ENCODE peak calls at places on chromosomes 6 and 20, in six cellular contexts. One of them, this sample, is unnamed.
A peak's percentile ranks its signal among the peaks of the same experiment; 100 is the strongest.

GRCh38 chr6:138576303-138576702 is 77.0 kb upstream of the NHSL1 start:
- DNase-seq in OCI-LY7: no peak
- DNase-seq in PC-3: no peak
- DNase-seq in neural progenitor cell: peak; percentile 49
- DNase-seq in HCT116: no peak
- DNase-seq in MM.1S: no peak
- DNase-seq in this sample: no peak

GRCh38 chr6:117502580-117502979 is 20.1 kb downstream of the DCBLD1 start:
- DNase-seq in PC-3: no peak
- DNase-seq in OCI-LY7: no peak
- DNase-seq in HCT116: no peak
- DNase-seq in neural progenitor cell: no peak
- DNase-seq in MM.1S: no peak
- DNase-seq in this sample: no peak

GRCh38 chr6:104325341-104326172 is 534.2 kb downstream of the HACE1 start:
- DNase-seq in HCT116: peak; percentile 22
- DNase-seq in neural progenitor cell: peak; percentile 24
- DNase-seq in OCI-LY7: peak; percentile 10
- DNase-seq in MM.1S: peak; percentile 35
- DNase-seq in PC-3: peak; percentile 76
- DNase-seq in this sample: peak; percentile 51

GRCh38 chr20:22966787-22967464 is 68.2 kb upstream of the SSTR4 start:
- DNase-seq in HCT116: no peak
- DNase-seq in MM.1S: no peak
- DNase-seq in neural progenitor cell: no peak
- DNase-seq in OCI-LY7: no peak
- DNase-seq in PC-3: no peak
- DNase-seq in this sample: no peak

GRCh38 chr20:3621111-3621510 is 42.1 kb downstream of the GFRA4 start:
- DNase-seq in MM.1S: no peak
- DNase-seq in neural progenitor cell: peak; percentile 57
- DNase-seq in PC-3: no peak
- DNase-seq in OCI-LY7: peak; percentile 12
- DNase-seq in HCT116: no peak
- DNase-seq in this sample: no peak

GRCh38 chr20:24289737-24290481 is 179.5 kb upstream of the SYNDIG1 start:
- DNase-seq in HCT116: no peak
- DNase-seq in neural progenitor cell: no peak
- DNase-seq in OCI-LY7: no peak
- DNase-seq in PC-3: no peak
- DNase-seq in MM.1S: no peak
- DNase-seq in this sample: no peak

GRCh38 chr20:35461620-35462019 is 6.2 kb downstream of the CEP250 start:
- DNase-seq in OCI-LY7: no peak
- DNase-seq in HCT116: no peak
- DNase-seq in PC-3: no peak
- DNase-seq in neural progenitor cell: no peak
- DNase-seq in MM.1S: no peak
- DNase-seq in this sample: no peak

GRCh38 chr20:2652724-2653510 is 485 bp downstream of the NOP56 start:
- DNase-seq in neural progenitor cell: peak; percentile 36
- DNase-seq in HCT116: no peak
- DNase-seq in MM.1S: peak; percentile 36
- DNase-seq in OCI-LY7: peak; percentile 88
- DNase-seq in PC-3: no peak
- DNase-seq in this sample: peak; percentile 32

GRCh38 chr6:105844275-105844848 is 241.8 kb upstream of the PRDM1 start:
- DNase-seq in neural progenitor cell: no peak
- DNase-seq in OCI-LY7: no peak
- DNase-seq in MM.1S: no peak
- DNase-seq in PC-3: no peak
- DNase-seq in HCT116: no peak
- DNase-seq in this sample: no peak

GRCh38 chr20:47456952-47457724 is 44.5 kb upstream of the NCOA3 start:
- DNase-seq in PC-3: peak; percentile 87
- DNase-seq in HCT116: no peak
- DNase-seq in OCI-LY7: no peak
- DNase-seq in MM.1S: no peak
- DNase-seq in neural progenitor cell: no peak
- DNase-seq in this sample: no peak

GRCh38 chr6:125273965-125274364 is 27.8 kb downstream of the HDDC2 start:
- DNase-seq in OCI-LY7: no peak
- DNase-seq in HCT116: peak; percentile 10
- DNase-seq in MM.1S: no peak
- DNase-seq in neural progenitor cell: no peak
- DNase-seq in PC-3: peak; percentile 94
- DNase-seq in this sample: no peak

GRCh38 chr20:40276291-40276690 is 412.7 kb downstream of the MAFB start:
- DNase-seq in MM.1S: no peak
- DNase-seq in OCI-LY7: no peak
- DNase-seq in neural progenitor cell: peak; percentile 67
- DNase-seq in PC-3: no peak
- DNase-seq in HCT116: no peak
- DNase-seq in this sample: no peak

GRCh38 chr20:22248052-22248667 is 336.2 kb downstream of the FOXA2 start:
- DNase-seq in PC-3: peak; percentile 43
- DNase-seq in HCT116: no peak
- DNase-seq in neural progenitor cell: peak; percentile 65
- DNase-seq in OCI-LY7: peak; percentile 16
- DNase-seq in MM.1S: no peak
- DNase-seq in this sample: peak; percentile 36

GRCh38 chr6:98875375-98875774 is 41.0 kb downstream of the POU3F2 start:
- DNase-seq in PC-3: no peak
- DNase-seq in HCT116: no peak
- DNase-seq in OCI-LY7: no peak
- DNase-seq in neural progenitor cell: no peak
- DNase-seq in MM.1S: no peak
- DNase-seq in this sample: no peak

GRCh38 chr6:112330071-112330876 is 16.9 kb upstream of the RFPL4B start:
- DNase-seq in PC-3: peak; percentile 41
- DNase-seq in HCT116: no peak
- DNase-seq in MM.1S: no peak
- DNase-seq in neural progenitor cell: no peak
- DNase-seq in OCI-LY7: no peak
- DNase-seq in this sample: no peak

GRCh38 chr6:15539722-15540270 is 123.0 kb downstream of the DTNBP1 start:
- DNase-seq in neural progenitor cell: no peak
- DNase-seq in MM.1S: no peak
- DNase-seq in OCI-LY7: no peak
- DNase-seq in PC-3: no peak
- DNase-seq in HCT116: no peak
- DNase-seq in this sample: no peak

GRCh38 chr20:15257071-15257470 is 919.7 kb upstream of the FLRT3 start:
- DNase-seq in neural progenitor cell: no peak
- DNase-seq in PC-3: no peak
- DNase-seq in OCI-LY7: no peak
- DNase-seq in HCT116: no peak
- DNase-seq in MM.1S: no peak
- DNase-seq in this sample: no peak

GRCh38 chr20:32560989-32561830 is 23.9 kb downstream of the NOL4L start:
- DNase-seq in PC-3: no peak
- DNase-seq in neural progenitor cell: peak; percentile 83
- DNase-seq in OCI-LY7: no peak
- DNase-seq in HCT116: no peak
- DNase-seq in MM.1S: no peak
- DNase-seq in this sample: peak; percentile 62

GRCh38 chr6:41021832-41022231 is 17.2 kb downstream of the UNC5CL start:
- DNase-seq in HCT116: no peak
- DNase-seq in MM.1S: no peak
- DNase-seq in PC-3: peak; percentile 52
- DNase-seq in OCI-LY7: no peak
- DNase-seq in neural progenitor cell: peak; percentile 24
- DNase-seq in this sample: peak; percentile 51

GRCh38 chr6:147246853-147247635 is 42.8 kb downstream of the STXBP5 start:
- DNase-seq in MM.1S: no peak
- DNase-seq in OCI-LY7: no peak
- DNase-seq in neural progenitor cell: no peak
- DNase-seq in PC-3: no peak
- DNase-seq in HCT116: no peak
- DNase-seq in this sample: no peak

GRCh38 chr20:17949899-17950298 is 18.7 kb downstream of the SNX5 start:
- DNase-seq in PC-3: no peak
- DNase-seq in neural progenitor cell: no peak
- DNase-seq in MM.1S: no peak
- DNase-seq in OCI-LY7: no peak
- DNase-seq in HCT116: no peak
- DNase-seq in this sample: no peak
- H3K36me3 ChIP-seq in PC-3: peaks cover 98% of the 10 kb centered on the region
- H3K36me3 ChIP-seq in neural progenitor cell: peaks cover 64% of the 10 kb centered on the region
- H3K36me3 ChIP-seq in MM.1S: peaks cover 66% of the 10 kb centered on the region
- H3K36me3 ChIP-seq in OCI-LY7: peaks cover 100% of the 10 kb centered on the region
- H3K36me3 ChIP-seq in HCT116: peaks cover 98% of the 10 kb centered on the region
- H3K36me3 ChIP-seq in this sample: peaks cover 3% of the 10 kb centered on the region

GRCh38 chr6:42166444-42167141 is 6.6 kb upstream of the GUCA1A start:
- DNase-seq in HCT116: peak; percentile 63
- DNase-seq in PC-3: peak; percentile 94
- DNase-seq in MM.1S: peak; percentile 59
- DNase-seq in OCI-LY7: peak; percentile 77
- DNase-seq in neural progenitor cell: peak; percentile 87
- DNase-seq in this sample: peak; percentile 85
- H2AFZ ChIP-seq in HCT116: peak overlapping the region; percentile 89
- H2AFZ ChIP-seq in PC-3: peak overlapping the region; percentile 63
- H2AFZ ChIP-seq in MM.1S: peak overlapping the region; percentile 62
- H2AFZ ChIP-seq in OCI-LY7: no peak overlapping the region
- H2AFZ ChIP-seq in neural progenitor cell: peak overlapping the region; percentile 95
- H2AFZ ChIP-seq in this sample: peak overlapping the region; percentile 39

DNA sequence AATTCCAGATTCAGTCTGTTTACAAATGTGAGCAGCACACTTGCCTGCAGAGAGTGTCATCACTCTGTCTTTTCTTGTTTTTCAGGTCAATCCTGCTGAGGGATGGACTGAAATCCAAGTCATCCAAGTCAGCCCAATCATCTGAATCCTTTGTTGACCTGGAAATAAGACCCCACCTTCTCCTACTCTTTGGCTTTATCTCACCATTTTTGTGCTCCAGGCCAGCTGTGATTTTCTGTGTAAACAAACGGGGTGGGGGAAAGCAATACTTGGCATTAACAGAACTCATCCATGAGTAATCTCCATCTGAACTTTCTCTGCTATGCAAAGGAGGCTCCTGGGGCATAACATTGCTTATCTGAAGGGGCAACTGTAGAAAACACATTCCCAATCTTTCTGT is 16.9 kb upstream of the GSTA4 start:
- DNase-seq in neural progenitor cell: no peak
- DNase-seq in OCI-LY7: no peak
- DNase-seq in MM.1S: no peak
- DNase-seq in HCT116: no peak
- DNase-seq in PC-3: peak; percentile 87
- DNase-seq in this sample: no peak
- TF ChIP-seq EZH2phosphoT487 in neural progenitor cell: no peak
- TF ChIP-seq EZH2phosphoT487 in OCI-LY7: no peak
- TF ChIP-seq EZH2phosphoT487 in MM.1S: no peak
- TF ChIP-seq EZH2phosphoT487 in HCT116: no peak
- TF ChIP-seq EZH2phosphoT487 in PC-3: no peak
- TF ChIP-seq EZH2phosphoT487 in this sample: no peak

GRCh38 chr20:58309607-58310290 is at the start of gene RAB22A:
- DNase-seq in MM.1S: peak; percentile 83
- DNase-seq in PC-3: peak; percentile 84
- DNase-seq in OCI-LY7: peak; percentile 88
- DNase-seq in HCT116: peak; percentile 39
- DNase-seq in neural progenitor cell: peak; percentile 95
- DNase-seq in this sample: peak; percentile 95

GRCh38 chr20:58308680-58309527 is 611 bp upstream of the RAB22A start:
- DNase-seq in HCT116: no peak
- DNase-seq in neural progenitor cell: peak; percentile 76
- DNase-seq in PC-3: peak; percentile 39
- DNase-seq in OCI-LY7: peak; percentile 61
- DNase-seq in MM.1S: peak; percentile 45
- DNase-seq in this sample: peak; percentile 29

GRCh38 chr20:58310291-58310782 is 822 bp downstream of the RAB22A start:
- DNase-seq in HCT116: no peak
- DNase-seq in OCI-LY7: peak; percentile 38
- DNase-seq in neural progenitor cell: no peak
- DNase-seq in MM.1S: peak; percentile 17
- DNase-seq in PC-3: peak; percentile 83
- DNase-seq in this sample: peak; percentile 13

GRCh38 chr20:58312836-58313235 is 3.3 kb downstream of the RAB22A start:
- DNase-seq in OCI-LY7: no peak
- DNase-seq in HCT116: no peak
- DNase-seq in PC-3: peak; percentile 90
- DNase-seq in neural progenitor cell: no peak
- DNase-seq in MM.1S: no peak
- DNase-seq in this sample: no peak

GRCh38 chr20:58313366-58313765 is 3.9 kb downstream of the RAB22A start:
- DNase-seq in MM.1S: no peak
- DNase-seq in neural progenitor cell: no peak
- DNase-seq in PC-3: no peak
- DNase-seq in HCT116: no peak
- DNase-seq in OCI-LY7: no peak
- DNase-seq in this sample: no peak
- H3K36me3 ChIP-seq in MM.1S: no peaks in the 10 kb centered on the region
- H3K36me3 ChIP-seq in neural progenitor cell: peaks cover 7% of the 10 kb centered on the region
- H3K36me3 ChIP-seq in PC-3: peaks cover 38% of the 10 kb centered on the region
- H3K36me3 ChIP-seq in HCT116: peaks cover 6% of the 10 kb centered on the region
- H3K36me3 ChIP-seq in OCI-LY7: peaks cover 61% of the 10 kb centered on the region
- H3K36me3 ChIP-seq in this sample: no peaks in the 10 kb centered on the region

GRCh38 chr6:44373051-44373450 is 14.5 kb upstream of the CDC5L start:
- DNase-seq in neural progenitor cell: no peak
- DNase-seq in MM.1S: no peak
- DNase-seq in HCT116: no peak
- DNase-seq in OCI-LY7: no peak
- DNase-seq in PC-3: no peak
- DNase-seq in this sample: no peak
- H2AFZ ChIP-seq in neural progenitor cell: no peak overlapping the region
- H2AFZ ChIP-seq in MM.1S: peak overlapping the region; percentile 12
- H2AFZ ChIP-seq in HCT116: no peak overlapping the region
- H2AFZ ChIP-seq in OCI-LY7: no peak overlapping the region
- H2AFZ ChIP-seq in PC-3: no peak overlapping the region
- H2AFZ ChIP-seq in this sample: no peak overlapping the region

GRCh38 chr6:22251331-22251730 is 45.5 kb downstream of the PRL start:
- DNase-seq in PC-3: peak; percentile 87
- DNase-seq in HCT116: no peak
- DNase-seq in neural progenitor cell: no peak
- DNase-seq in MM.1S: no peak
- DNase-seq in OCI-LY7: no peak
- DNase-seq in this sample: no peak

GRCh38 chr6:22249646-22250045 is 47.2 kb downstream of the PRL start:
- DNase-seq in MM.1S: no peak
- DNase-seq in neural progenitor cell: no peak
- DNase-seq in OCI-LY7: no peak
- DNase-seq in HCT116: no peak
- DNase-seq in PC-3: no peak
- DNase-seq in this sample: no peak

GRCh38 chr6:22248513-22249308 is 48.1 kb downstream of the PRL start:
- DNase-seq in MM.1S: no peak
- DNase-seq in PC-3: peak; percentile 93
- DNase-seq in neural progenitor cell: no peak
- DNase-seq in HCT116: no peak
- DNase-seq in OCI-LY7: no peak
- DNase-seq in this sample: peak; percentile 55

GRCh38 chr6:22247916-22248482 is 48.8 kb downstream of the PRL start:
- DNase-seq in neural progenitor cell: no peak
- DNase-seq in MM.1S: no peak
- DNase-seq in PC-3: no peak
- DNase-seq in HCT116: no peak
- DNase-seq in OCI-LY7: no peak
- DNase-seq in this sample: no peak

DNA sequence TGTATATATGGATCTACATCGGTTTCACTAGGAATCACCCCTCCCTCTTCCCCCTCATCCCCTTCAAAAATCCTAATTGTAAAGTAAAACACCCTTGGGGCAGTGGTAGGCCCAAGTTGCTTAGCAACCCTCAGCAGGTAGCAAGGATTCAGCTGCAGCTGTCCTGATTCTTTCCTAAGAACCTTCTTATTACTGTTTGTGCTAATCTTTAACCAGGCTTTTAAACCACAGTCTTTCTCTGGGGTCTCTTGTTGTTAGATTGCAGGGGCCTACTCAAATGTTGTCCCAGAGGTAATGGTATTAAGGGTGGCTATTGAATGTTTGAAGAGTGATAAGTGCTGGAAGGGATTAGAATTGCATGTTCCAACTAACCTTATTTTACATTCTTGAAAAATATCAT is 46.4 kb downstream of the PRL start:
- DNase-seq in neural progenitor cell: peak; percentile 89
- DNase-seq in HCT116: no peak
- DNase-seq in PC-3: no peak
- DNase-seq in MM.1S: no peak
- DNase-seq in OCI-LY7: no peak
- DNase-seq in this sample: peak; percentile 18
- TF ChIP-seq EZH2phosphoT487 in neural progenitor cell: no peak
- TF ChIP-seq EZH2phosphoT487 in HCT116: no peak
- TF ChIP-seq EZH2phosphoT487 in PC-3: no peak
- TF ChIP-seq EZH2phosphoT487 in MM.1S: no peak
- TF ChIP-seq EZH2phosphoT487 in OCI-LY7: no peak
- TF ChIP-seq EZH2phosphoT487 in this sample: no peak

This sample was measured in hepatocyte.